ENCODE peak calls at places on chromosomes 3 and 15, in seven cellular contexts. B is GM23248, W is SK-N-SH, U is OCI-LY7, P is keratinocyte, R is hepatocyte, C is PC-3. M is an unnamed sample.

GRCh38 chr3:101039285-101039684 is 46.1 kb upstream of the ABI3BP start:
- DNase-seq in B (peak; percentile 15), W (no peak), U (no peak), P (no peak), R (peak; percentile 28), C (peak; percentile 47), M (no peak)

GRCh38 chr15:48642795-48643194 is 2.7 kb downstream of the FBN1 start:
- DNase-seq in B (peak; percentile 67), W (no peak), U (no peak), P (no peak), R (no peak), C (no peak), M (no peak)

GRCh38 chr3:12969487-12969886 is 103.7 kb downstream of the IQSEC1 start:
- DNase-seq in B (no peak), W (no peak), U (no peak), P (no peak), R (peak; percentile 32), C (no peak), M (no peak)

GRCh38 chr15:73809728-73810501 is 56.8 kb upstream of the INSYN1 start:
- DNase-seq in B (peak; percentile 58), W (peak; percentile 71), U (no peak), P (no peak), R (no peak), C (peak; percentile 50), M (no peak)

GRCh38 chr3:125585595-125586223 is 9.6 kb downstream of the OSBPL11 start:
- DNase-seq in B (peak; percentile 76), W (peak; percentile 66), U (peak; percentile 48), P (peak; percentile 26), R (peak; percentile 74), C (peak; percentile 64), M (peak; percentile 52)

GRCh38 chr15:51765751-51766150 is 14.4 kb downstream of the TMOD2 start:
- DNase-seq in B (no peak), W (no peak), U (no peak), P (no peak), R (no peak), C (no peak), M (no peak)

GRCh38 chr3:185846041-185846440 is 21.2 kb upstream of the IGF2BP2 start:
- DNase-seq in B (no peak), W (no peak), U (no peak), P (no peak), R (no peak), C (no peak), M (no peak)

GRCh38 chr15:80937718-80938117 is 51.9 kb downstream of the MESD start:
- DNase-seq in B (no peak), W (no peak), U (no peak), P (no peak), R (no peak), C (no peak), M (no peak)

GRCh38 chr3:78497025-78497424 is 1270.8 kb downstream of the ROBO1 start:
- DNase-seq in B (no peak), W (peak; percentile 13), U (no peak), P (no peak), R (no peak), C (no peak), M (no peak)

GRCh38 chr15:36601497-36601932 is 22.1 kb downstream of the CDIN1 start:
- DNase-seq in B (peak; percentile 98), W (no peak), U (no peak), P (peak; percentile 65), R (peak; percentile 24), C (peak; percentile 28), M (no peak)

GRCh38 chr15:89332446-89332845 is 2.2 kb downstream of the POLG start:
- DNase-seq in B (peak; percentile 57), W (peak; percentile 84), U (peak; percentile 48), P (no peak), R (no peak), C (peak; percentile 14), M (peak; percentile 46)

GRCh38 chr3:138451595-138452162 is 17.3 kb downstream of the ESYT3 start:
- DNase-seq in B (no peak), W (no peak), U (no peak), P (no peak), R (no peak), C (no peak), M (no peak)

GRCh38 chr15:83163032-83163431 is 44.6 kb downstream of the HDGFL3 start:
- DNase-seq in B (no peak), W (no peak), U (no peak), P (no peak), R (no peak), C (no peak), M (no peak)

GRCh38 chr15:40046721-40047412 is 7.9 kb upstream of the SRP14 start:
- DNase-seq in B (peak; percentile 86), W (no peak), U (no peak), P (peak; percentile 60), R (no peak), C (peak; percentile 89), M (no peak)
- H3K4me2 ChIP-seq in B (peak overlapping the region; percentile 18), W (peak overlapping the region; percentile 35), U (peak overlapping the region; percentile 52), P (peak overlapping the region; percentile 58), R (no peak overlapping the region), C (peak overlapping the region; percentile 63), M (no peak overlapping the region)

GRCh38 chr15:84981711-84982300 is at the start of gene PDE8A:
- DNase-seq in B (peak; percentile 83), W (peak; percentile 78), U (peak; percentile 64), P (no peak), R (peak; percentile 71), C (peak; percentile 40), M (no peak)
- H3K27ac ChIP-seq in B (peak within 1 kb of the TSS; percentile 89), W (peak within 1 kb of the TSS; percentile 88), U (peak within 1 kb of the TSS; percentile 68), P (peak within 1 kb of the TSS; percentile 81), R (peak within 1 kb of the TSS; percentile 95), C (peak within 1 kb of the TSS; percentile 87), M (peak within 1 kb of the TSS; percentile 72)

GRCh38 chr15:69590932-69591524 is 138.4 kb downstream of the RPLP1 start:
- DNase-seq in B (no peak), W (no peak), U (no peak), P (no peak), R (no peak), C (no peak), M (no peak)

GRCh38 chr15:69591905-69592508 is 139.4 kb downstream of the RPLP1 start:
- DNase-seq in B (no peak), W (no peak), U (no peak), P (no peak), R (peak; percentile 64), C (peak; percentile 92), M (no peak)

GRCh38 chr15:69592954-69593353 is 140.3 kb downstream of the RPLP1 start:
- DNase-seq in B (no peak), W (no peak), U (no peak), P (no peak), R (no peak), C (no peak), M (no peak)

GRCh38 chr15:69587731-69588130 is 135.1 kb downstream of the RPLP1 start:
- DNase-seq in B (no peak), W (no peak), U (no peak), P (no peak), R (no peak), C (no peak), M (no peak)

GRCh38 chr15:69590201-69590600 is 137.6 kb downstream of the RPLP1 start:
- DNase-seq in B (no peak), W (no peak), U (no peak), P (no peak), R (no peak), C (no peak), M (no peak)
- H4K20me1 ChIP-seq in B (no peaks in the 10 kb centered on the region), W (no peaks in the 10 kb centered on the region), U (no peaks in the 10 kb centered on the region), P (no peaks in the 10 kb centered on the region), R (no peaks in the 10 kb centered on the region), C (no peaks in the 10 kb centered on the region), M (no peaks in the 10 kb centered on the region)

GRCh38 chr3:116512281-116512680 is 67.0 kb upstream of the LSAMP start:
- DNase-seq in B (no peak), W (no peak), U (no peak), P (no peak), R (no peak), C (no peak), M (no peak)

GRCh38 chr3:116512931-116513330 is 67.6 kb upstream of the LSAMP start:
- DNase-seq in B (no peak), W (no peak), U (no peak), P (no peak), R (no peak), C (no peak), M (no peak)

DNA sequence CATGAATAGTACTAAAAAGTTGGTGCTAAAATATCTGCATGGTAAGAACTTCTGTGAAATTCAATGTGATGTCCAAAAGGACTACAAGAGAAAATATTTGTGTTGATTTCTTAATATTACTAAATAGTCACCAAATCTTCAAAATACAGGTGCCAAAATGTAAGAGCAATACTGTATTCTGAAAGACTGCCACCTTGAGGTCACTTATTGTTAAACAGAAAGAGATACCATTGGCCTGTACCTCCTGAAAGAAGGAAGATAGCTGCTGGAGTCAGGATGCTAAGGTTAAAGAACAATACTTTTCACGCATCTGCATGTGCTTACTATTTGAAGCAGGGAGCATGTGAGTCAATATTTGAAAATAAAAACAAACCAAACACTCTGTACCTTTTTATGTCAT is 72.0 kb upstream of the LSAMP start:
- DNase-seq in B (peak; percentile 33), W (no peak), U (peak; percentile 1), P (no peak), R (peak; percentile 5), C (no peak), M (no peak)
- H3K4me2 ChIP-seq in B (no peak overlapping the region), W (no peak overlapping the region), U (no peak overlapping the region), P (no peak overlapping the region), R (no peak overlapping the region), C (no peak overlapping the region), M (no peak overlapping the region)

GRCh38 chr3:182484184-182484583 is 309.1 kb upstream of the ATP11B start:
- DNase-seq in B (no peak), W (no peak), U (no peak), P (no peak), R (no peak), C (no peak), M (no peak)
- H3K27ac ChIP-seq in B (no peak overlapping the region), W (no peak overlapping the region), U (no peak overlapping the region), P (no peak overlapping the region), R (no peak overlapping the region), C (no peak overlapping the region), M (no peak overlapping the region)

DNA sequence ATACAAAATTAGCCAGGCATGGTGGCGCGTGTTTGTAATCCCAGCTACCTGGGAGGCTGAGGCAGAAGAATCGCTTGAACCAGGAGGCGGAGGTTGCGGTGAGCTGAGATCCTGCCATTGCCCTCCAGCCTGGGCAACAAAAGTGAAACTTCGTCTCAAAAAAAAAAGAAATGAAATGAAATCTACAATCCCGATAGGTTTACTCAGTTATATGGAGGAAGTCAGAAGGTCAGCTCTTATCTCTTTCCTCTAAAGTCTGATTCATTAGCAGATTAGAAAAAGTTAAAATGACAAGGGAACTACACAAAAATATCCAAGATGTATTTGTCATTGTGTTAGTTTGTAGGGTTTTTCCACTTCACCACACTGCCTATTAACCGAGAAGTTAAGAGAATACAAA is 420.7 kb downstream of the SHQ1 start:
- DNase-seq in B (no peak), W (no peak), U (no peak), P (no peak), R (no peak), C (no peak), M (no peak)
- H4K20me1 ChIP-seq in B (peaks cover 30% of the 10 kb centered on the region), W (peaks cover 89% of the 10 kb centered on the region), U (peaks cover 31% of the 10 kb centered on the region), P (peaks cover 6% of the 10 kb centered on the region), R (peaks cover 96% of the 10 kb centered on the region), C (peaks cover 60% of the 10 kb centered on the region), M (peaks cover 60% of the 10 kb centered on the region)